ENCODE peak calls at places on chromosomes 12 and 14, in six cellular contexts. Q is Panc1, N is IMR-90, F is GM23338, V is breast epithelium, O is upper lobe of right lung. Y is an unnamed sample. For H3K36me3, the result is how much of the 10 kb centered on the place peaks cover.

GRCh38 chr12:94175763-94176660 is 27.6 kb downstream of the PLXNC1 start:
- DNase-seq in V (no peak), N (peak), O (no peak), Q (no peak), F (no peak), Y (no peak)

GRCh38 chr12:110279976-110280783 is 867 bp upstream of the ATP2A2 start:
- DNase-seq in N (peak), Q (no peak), V (no peak), F (peak), O (no peak), Y (no peak)

GRCh38 chr12:116766746-116767145 is 28.6 kb downstream of the RNFT2 start:
- DNase-seq in V (no peak), F (no peak), O (no peak), N (no peak), Q (no peak), Y (no peak)

GRCh38 chr12:88303335-88303734 is 161.2 kb downstream of the TMTC3 start:
- DNase-seq in O (no peak), F (no peak), N (no peak), V (no peak), Q (no peak), Y (no peak)

GRCh38 chr12:71782007-71782406 is 27.3 kb downstream of the RAB21 start:
- DNase-seq in F (no peak), V (no peak), O (no peak), N (no peak), Q (no peak), Y (no peak)

GRCh38 chr12:123135688-123136087 is 15.2 kb downstream of the PITPNM2 start:
- DNase-seq in F (no peak), O (no peak), V (no peak), N (no peak), Q (no peak), Y (no peak)

GRCh38 chr12:27279836-27280235 is 35.8 kb downstream of the STK38L start:
- DNase-seq in N (no peak), O (no peak), F (no peak), V (no peak), Q (no peak), Y (no peak)

GRCh38 chr12:14961466-14962155 is at the start of gene ARHGDIB:
- DNase-seq in O (no peak), V (no peak), F (peak), N (no peak), Q (no peak), Y (no peak)

GRCh38 chr14:51564986-51565604 is 86.6 kb upstream of the FRMD6 start:
- DNase-seq in V (peak), Q (no peak), N (no peak), F (no peak), O (no peak), Y (no peak)

GRCh38 chr12:88509347-88509746 is 70.9 kb downstream of the KITLG start:
- DNase-seq in Q (no peak), F (no peak), N (peak), O (no peak), V (no peak), Y (no peak)

GRCh38 chr12:48219635-48220034 is 16.5 kb upstream of the OR10AD1 start:
- DNase-seq in Q (no peak), N (no peak), V (no peak), F (no peak), O (no peak), Y (no peak)

GRCh38 chr12:25935355-25936144 is 22.9 kb upstream of the RASSF8 start:
- DNase-seq in N (no peak), F (no peak), V (no peak), Q (no peak), O (no peak), Y (no peak)

GRCh38 chr12:53585726-53586125 is 40.5 kb downstream of the ATF7 start:
- DNase-seq in Q (no peak), V (no peak), F (no peak), O (no peak), N (no peak), Y (no peak)

GRCh38 chr12:127162902-127163301 is 1104.1 kb upstream of the TMEM132C start:
- DNase-seq in Q (no peak), O (no peak), V (no peak), N (peak), F (no peak), Y (peak)

GRCh38 chr12:7162691-7163114 is 26.8 kb upstream of the PEX5 start:
- DNase-seq in V (no peak), F (peak), N (no peak), Q (no peak), O (peak), Y (no peak)

GRCh38 chr12:124385219-124385969 is 90.5 kb downstream of the RFLNA start:
- DNase-seq in O (no peak), N (peak), F (no peak), Q (no peak), V (no peak), Y (no peak)

GRCh38 chr14:89171168-89171567 is 245.9 kb downstream of the FOXN3 start:
- DNase-seq in F (no peak), Q (no peak), N (peak), V (no peak), O (no peak), Y (no peak)

DNA sequence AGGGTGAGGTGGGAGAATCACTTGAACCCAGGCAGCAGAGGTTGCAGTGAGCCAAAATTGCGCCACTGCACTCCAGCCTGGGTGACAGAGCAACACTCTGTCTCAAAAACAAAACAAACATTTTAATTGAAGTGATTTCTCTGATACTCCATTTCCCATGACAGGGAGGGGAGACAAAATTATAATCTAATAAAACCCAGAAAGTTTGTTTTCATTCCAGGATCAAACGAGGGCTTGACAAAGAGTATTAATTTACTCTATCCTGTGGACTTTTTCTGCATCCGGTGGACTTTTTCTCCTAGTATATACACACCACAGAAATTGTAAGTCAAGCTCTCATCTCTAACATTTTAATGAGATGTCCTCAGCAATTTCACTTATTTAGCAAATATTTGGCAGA is 14.5 kb upstream of the AP4S1 start:
- DNase-seq in F (no peak), N (no peak), V (no peak), O (no peak), Q (no peak), Y (no peak)
- H3K36me3 ChIP-seq in F (under half), N (under half), V (under half), O (under half), Q (under half), Y (under half)

GRCh38 chr14:68972507-68973272 is 6.4 kb downstream of the ACTN1 start:
- DNase-seq in N (peak), O (no peak), F (no peak), V (no peak), Q (no peak), Y (no peak)
- H3K36me3 ChIP-seq in N (half or more), O (under half), F (under half), V (under half), Q (under half), Y (under half)

GRCh38 chr12:23115984-23116383 is 491.0 kb downstream of the ETNK1 start:
- DNase-seq in O (no peak), N (no peak), F (no peak), V (no peak), Q (no peak), Y (no peak)
- H3K36me3 ChIP-seq in O (under half), N (under half), F (under half), V (under half), Q (under half), Y (under half)

GRCh38 chr14:53744846-53745245 is 211.8 kb downstream of the BMP4 start:
- DNase-seq in F (no peak), V (no peak), Q (no peak), O (no peak), N (no peak), Y (no peak)

GRCh38 chr14:53751650-53752049 is 205.0 kb downstream of the BMP4 start:
- DNase-seq in V (no peak), Q (no peak), F (no peak), O (no peak), N (no peak), Y (no peak)

GRCh38 chr14:53748691-53749090 is 207.9 kb downstream of the BMP4 start:
- DNase-seq in O (no peak), V (no peak), N (no peak), Q (no peak), F (no peak), Y (no peak)
- H3K36me3 ChIP-seq in O (under half), V (under half), N (under half), Q (under half), F (under half), Y (under half)